ENCODE peak calls at places on chromosomes 2 and 18, in four cellular contexts. One of them, this sample, is unnamed.

GRCh38 chr2:236928353-236929153 is 157.1 kb upstream of the COPS8 start:
- DNase-seq in HFFc6: no peak
- DNase-seq in body of pancreas: peak
- DNase-seq in left ventricle myocardium inferior: no peak
- DNase-seq in this sample: no peak

GRCh38 chr2:173124441-173124840 is 48.8 kb downstream of the MAP3K20 start:
- DNase-seq in HFFc6: peak
- DNase-seq in body of pancreas: no peak
- DNase-seq in left ventricle myocardium inferior: no peak
- DNase-seq in this sample: no peak

GRCh38 chr2:99654419-99654818 is 164.6 kb upstream of the REV1 start:
- DNase-seq in HFFc6: no peak
- DNase-seq in body of pancreas: no peak
- DNase-seq in left ventricle myocardium inferior: no peak
- DNase-seq in this sample: no peak

GRCh38 chr2:186780701-186781316 is 68.2 kb downstream of the ZSWIM2 start:
- DNase-seq in HFFc6: peak
- DNase-seq in body of pancreas: no peak
- DNase-seq in left ventricle myocardium inferior: no peak
- DNase-seq in this sample: peak

GRCh38 chr18:39571511-39571910 is 2005.9 kb upstream of the CELF4 start:
- DNase-seq in HFFc6: peak
- DNase-seq in body of pancreas: peak
- DNase-seq in left ventricle myocardium inferior: no peak
- DNase-seq in this sample: peak

GRCh38 chr2:129794116-129794515 is 185.3 kb upstream of the RAB6C start:
- DNase-seq in HFFc6: no peak
- DNase-seq in body of pancreas: no peak
- DNase-seq in left ventricle myocardium inferior: no peak
- DNase-seq in this sample: no peak

GRCh38 chr2:64700133-64700809 is 46.6 kb upstream of the SERTAD2 start:
- DNase-seq in HFFc6: peak
- DNase-seq in body of pancreas: no peak
- DNase-seq in left ventricle myocardium inferior: no peak
- DNase-seq in this sample: peak

GRCh38 chr2:190482441-190482840 is 52.1 kb downstream of the NEMP2 start:
- DNase-seq in HFFc6: no peak
- DNase-seq in body of pancreas: no peak
- DNase-seq in left ventricle myocardium inferior: no peak
- DNase-seq in this sample: no peak

GRCh38 chr18:12305930-12306629 is 2.0 kb upstream of the TUBB6 start:
- DNase-seq in HFFc6: no peak
- DNase-seq in body of pancreas: no peak
- DNase-seq in left ventricle myocardium inferior: no peak
- DNase-seq in this sample: no peak

GRCh38 chr2:230900336-230900995 is 24.6 kb downstream of the GPR55 start:
- DNase-seq in HFFc6: no peak
- DNase-seq in body of pancreas: no peak
- DNase-seq in left ventricle myocardium inferior: no peak
- DNase-seq in this sample: no peak

GRCh38 chr2:234102112-234102511 is 51.6 kb downstream of the SPP2 start:
- DNase-seq in HFFc6: no peak
- DNase-seq in body of pancreas: peak
- DNase-seq in left ventricle myocardium inferior: no peak
- DNase-seq in this sample: no peak

GRCh38 chr18:13381907-13382682 is 163.5 kb downstream of the LDLRAD4 start:
- DNase-seq in HFFc6: no peak
- DNase-seq in body of pancreas: peak
- DNase-seq in left ventricle myocardium inferior: peak
- DNase-seq in this sample: peak

GRCh38 chr18:35127201-35127600 is 86.0 kb downstream of the MAPRE2 start:
- DNase-seq in HFFc6: peak
- DNase-seq in body of pancreas: no peak
- DNase-seq in left ventricle myocardium inferior: no peak
- DNase-seq in this sample: no peak
- TF ChIP-seq CTCF in HFFc6: peak
- TF ChIP-seq CTCF in body of pancreas: no peak
- TF ChIP-seq CTCF in left ventricle myocardium inferior: no peak
- TF ChIP-seq CTCF in this sample: no peak

GRCh38 chr18:34864836-34865497 is 154.9 kb downstream of the DTNA start:
- DNase-seq in HFFc6: no peak
- DNase-seq in body of pancreas: no peak
- DNase-seq in left ventricle myocardium inferior: no peak
- DNase-seq in this sample: no peak

GRCh38 chr18:34866739-34867138 is 156.6 kb downstream of the DTNA start:
- DNase-seq in HFFc6: no peak
- DNase-seq in body of pancreas: no peak
- DNase-seq in left ventricle myocardium inferior: no peak
- DNase-seq in this sample: no peak

GRCh38 chr18:34866310-34866709 is 156.2 kb downstream of the DTNA start:
- DNase-seq in HFFc6: no peak
- DNase-seq in body of pancreas: no peak
- DNase-seq in left ventricle myocardium inferior: no peak
- DNase-seq in this sample: no peak

GRCh38 chr18:34870916-34871315 is 160.8 kb downstream of the DTNA start:
- DNase-seq in HFFc6: no peak
- DNase-seq in body of pancreas: no peak
- DNase-seq in left ventricle myocardium inferior: no peak
- DNase-seq in this sample: no peak

DNA sequence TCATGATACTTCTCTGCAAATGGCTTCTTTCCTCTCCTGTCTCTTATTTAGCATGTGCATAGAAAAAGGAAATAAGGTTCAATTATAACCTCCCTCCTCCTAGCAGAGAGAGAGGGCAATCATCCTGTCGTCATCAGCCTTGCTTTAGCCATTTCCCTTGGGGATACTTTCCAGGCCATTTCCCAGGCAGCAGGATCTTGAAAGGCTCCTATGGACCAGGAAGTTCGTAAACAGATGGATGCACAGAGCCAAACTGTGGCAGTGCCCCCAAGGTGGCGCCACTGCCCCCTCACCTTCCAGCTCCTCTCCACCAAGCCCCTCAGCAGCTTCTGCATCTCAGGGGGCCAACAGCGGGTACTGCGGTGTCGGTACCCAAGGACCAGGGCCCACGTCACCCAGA is 157.4 kb downstream of the DTNA start:
- DNase-seq in HFFc6: no peak
- DNase-seq in body of pancreas: no peak
- DNase-seq in left ventricle myocardium inferior: no peak
- DNase-seq in this sample: no peak
- TF ChIP-seq CTCF in HFFc6: no peak
- TF ChIP-seq CTCF in body of pancreas: no peak
- TF ChIP-seq CTCF in left ventricle myocardium inferior: peak
- TF ChIP-seq CTCF in this sample: no peak

DNA sequence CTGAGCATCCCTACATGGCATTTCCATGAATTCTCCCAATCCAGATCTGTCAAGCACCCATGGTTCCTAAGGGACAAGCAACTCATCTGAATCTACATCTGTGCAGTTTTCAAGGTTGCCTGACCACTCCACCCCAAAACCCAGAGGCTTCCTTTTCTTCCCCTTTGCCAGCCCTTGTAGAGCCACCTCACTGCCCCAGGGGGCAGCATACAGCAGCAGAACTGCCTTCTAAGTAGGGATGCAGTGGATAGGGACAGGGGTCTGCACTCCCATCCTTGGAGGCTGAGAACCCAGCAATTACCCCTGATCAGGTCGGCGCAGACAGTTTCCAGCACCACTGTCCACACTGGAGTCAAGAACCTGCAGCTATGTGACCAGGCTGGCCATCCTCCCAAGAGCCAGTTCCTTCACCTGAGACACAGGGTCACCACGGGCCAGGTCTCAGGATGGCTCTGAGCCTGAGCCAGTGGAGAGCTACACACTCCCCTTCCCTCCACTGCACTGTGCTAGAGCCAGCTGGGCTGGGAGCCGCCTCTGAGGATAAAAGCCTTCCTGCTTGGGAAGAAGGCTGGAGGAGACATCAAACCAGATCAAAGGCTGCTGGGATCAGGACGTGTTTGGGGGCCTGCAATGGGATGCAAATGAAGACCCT is 283.1 kb downstream of the CELF4 start:
- DNase-seq in HFFc6: no peak
- DNase-seq in body of pancreas: no peak
- DNase-seq in left ventricle myocardium inferior: no peak
- DNase-seq in this sample: no peak
- TF ChIP-seq CTCF in HFFc6: peak
- TF ChIP-seq CTCF in body of pancreas: no peak
- TF ChIP-seq CTCF in left ventricle myocardium inferior: peak
- TF ChIP-seq CTCF in this sample: no peak

GRCh38 chr2:172102159-172102857 is 392 bp downstream of the DLX2 start:
- DNase-seq in HFFc6: peak
- DNase-seq in body of pancreas: no peak
- DNase-seq in left ventricle myocardium inferior: no peak
- DNase-seq in this sample: peak

GRCh38 chr2:172103471-172104292 is 982 bp upstream of the DLX2 start:
- DNase-seq in HFFc6: peak
- DNase-seq in body of pancreas: peak
- DNase-seq in left ventricle myocardium inferior: peak
- DNase-seq in this sample: peak

GRCh38 chr2:172101008-172101706 is 1.5 kb downstream of the DLX2 start:
- DNase-seq in HFFc6: no peak
- DNase-seq in body of pancreas: no peak
- DNase-seq in left ventricle myocardium inferior: no peak
- DNase-seq in this sample: peak

GRCh38 chr2:172101707-172102158 is 967 bp downstream of the DLX2 start:
- DNase-seq in HFFc6: no peak
- DNase-seq in body of pancreas: no peak
- DNase-seq in left ventricle myocardium inferior: no peak
- DNase-seq in this sample: peak

GRCh38 chr2:172102858-172103359 is at the start of gene DLX2:
- DNase-seq in HFFc6: peak
- DNase-seq in body of pancreas: peak
- DNase-seq in left ventricle myocardium inferior: peak
- DNase-seq in this sample: peak
- TF ChIP-seq CTCF in HFFc6: no peak
- TF ChIP-seq CTCF in body of pancreas: no peak
- TF ChIP-seq CTCF in left ventricle myocardium inferior: no peak
- TF ChIP-seq CTCF in this sample: no peak

GRCh38 chr2:141113301-141113700 is 1017.5 kb downstream of the LRP1B start:
- DNase-seq in HFFc6: no peak
- DNase-seq in body of pancreas: no peak
- DNase-seq in left ventricle myocardium inferior: no peak
- DNase-seq in this sample: no peak

GRCh38 chr2:141105763-141106162 is 1025.1 kb downstream of the LRP1B start:
- DNase-seq in HFFc6: no peak
- DNase-seq in body of pancreas: no peak
- DNase-seq in left ventricle myocardium inferior: no peak
- DNase-seq in this sample: no peak

DNA sequence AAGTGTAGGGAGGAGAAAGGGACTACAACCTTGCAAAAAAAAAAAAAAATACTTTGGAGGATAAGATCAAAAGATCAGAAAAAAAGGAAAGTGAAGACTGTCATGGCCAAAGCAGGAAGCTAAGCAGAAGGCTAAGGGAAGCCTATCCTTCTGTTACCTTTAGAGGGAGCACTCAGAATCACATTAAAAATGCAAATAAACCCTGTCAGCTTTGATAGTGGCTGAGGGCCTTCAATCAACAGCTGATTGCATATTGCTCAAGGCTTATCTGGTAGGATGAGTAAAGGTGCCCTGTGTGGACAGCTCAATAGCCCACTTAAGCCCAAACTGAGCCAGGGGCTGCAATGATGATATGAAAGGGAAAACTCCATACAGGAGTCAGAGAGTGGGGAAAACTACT is 1021.2 kb downstream of the LRP1B start:
- DNase-seq in HFFc6: no peak
- DNase-seq in body of pancreas: no peak
- DNase-seq in left ventricle myocardium inferior: no peak
- DNase-seq in this sample: no peak
- TF ChIP-seq CTCF in HFFc6: no peak
- TF ChIP-seq CTCF in body of pancreas: no peak
- TF ChIP-seq CTCF in left ventricle myocardium inferior: peak
- TF ChIP-seq CTCF in this sample: no peak

DNA sequence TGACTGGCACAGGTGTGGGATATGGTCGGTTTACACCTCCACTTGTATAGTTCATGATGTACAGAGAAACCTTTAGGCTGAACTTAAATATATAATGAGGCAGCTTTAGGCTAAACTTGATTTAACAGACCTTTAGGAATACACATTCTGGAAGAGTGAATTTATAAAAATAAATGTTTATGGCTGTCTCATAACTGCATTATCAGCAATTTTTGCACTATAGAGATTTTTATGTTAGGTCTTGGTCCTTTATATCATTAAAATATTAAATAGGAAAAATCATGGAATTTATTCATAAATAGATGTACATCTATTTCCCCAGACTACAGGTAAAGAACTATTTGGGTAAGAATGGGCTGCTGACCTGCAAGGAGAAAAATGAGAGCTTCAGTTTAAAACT is 19.8 kb downstream of the RAB27B start:
- DNase-seq in HFFc6: no peak
- DNase-seq in body of pancreas: no peak
- DNase-seq in left ventricle myocardium inferior: no peak
- DNase-seq in this sample: no peak
- TF ChIP-seq CTCF in HFFc6: no peak
- TF ChIP-seq CTCF in body of pancreas: no peak
- TF ChIP-seq CTCF in left ventricle myocardium inferior: no peak
- TF ChIP-seq CTCF in this sample: no peak

DNA sequence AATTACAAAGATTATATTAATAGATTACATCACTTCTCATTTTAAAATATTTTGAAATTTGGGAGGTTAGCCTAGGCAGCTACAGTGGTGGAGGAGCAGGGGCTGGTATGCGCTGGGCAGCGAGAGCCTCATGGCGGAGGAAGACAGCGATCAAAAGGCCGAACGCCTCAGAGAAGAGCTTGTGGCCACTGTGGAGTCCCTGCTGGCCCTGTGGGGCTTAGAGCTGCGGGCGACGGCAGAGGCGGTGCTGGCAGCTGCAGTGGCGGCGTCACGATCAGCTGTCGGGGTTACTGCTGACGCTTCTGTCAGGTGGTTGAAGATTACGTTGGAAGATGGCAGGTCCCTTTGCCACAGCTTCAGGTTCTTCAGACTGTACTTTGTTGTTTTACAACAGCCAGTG is 87.4 kb downstream of the ROCK2 start:
- DNase-seq in HFFc6: no peak
- DNase-seq in body of pancreas: no peak
- DNase-seq in left ventricle myocardium inferior: no peak
- DNase-seq in this sample: no peak
- TF ChIP-seq CTCF in HFFc6: no peak
- TF ChIP-seq CTCF in body of pancreas: no peak
- TF ChIP-seq CTCF in left ventricle myocardium inferior: no peak
- TF ChIP-seq CTCF in this sample: no peak

GRCh38 chr18:10304853-10305252 is 149.6 kb upstream of the APCDD1 start:
- DNase-seq in HFFc6: peak
- DNase-seq in body of pancreas: peak
- DNase-seq in left ventricle myocardium inferior: no peak
- DNase-seq in this sample: no peak
- TF ChIP-seq CTCF in HFFc6: no peak
- TF ChIP-seq CTCF in body of pancreas: no peak
- TF ChIP-seq CTCF in left ventricle myocardium inferior: no peak
- TF ChIP-seq CTCF in this sample: no peak

DNA sequence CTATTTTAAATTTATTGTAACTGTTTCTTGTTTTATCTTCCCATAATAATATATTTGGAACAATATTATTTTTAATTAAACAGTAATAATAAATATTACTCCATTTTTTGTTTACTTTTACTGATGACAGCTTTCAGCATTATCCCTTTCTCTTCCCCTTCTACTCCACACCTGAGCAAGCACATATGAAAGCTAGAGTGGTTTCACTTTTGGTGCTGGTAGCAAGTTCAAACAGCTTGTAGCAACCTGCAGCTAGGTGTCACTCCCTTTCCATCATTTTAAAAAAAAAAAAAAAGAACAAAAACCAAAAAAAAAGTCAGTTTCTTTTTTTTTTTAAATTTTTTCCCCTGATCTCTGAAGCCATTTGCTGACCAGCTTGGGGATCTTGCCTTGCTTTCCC is 801.8 kb downstream of the CCDC85A start:
- DNase-seq in HFFc6: no peak
- DNase-seq in body of pancreas: no peak
- DNase-seq in left ventricle myocardium inferior: no peak
- DNase-seq in this sample: no peak
- TF ChIP-seq CTCF in HFFc6: peak
- TF ChIP-seq CTCF in body of pancreas: no peak
- TF ChIP-seq CTCF in left ventricle myocardium inferior: no peak
- TF ChIP-seq CTCF in this sample: no peak